ENCODE peak calls at places on chromosomes 16 and 17, in seven cellular contexts. One of them, this sample, is unnamed.
A peak's percentile ranks its signal among the peaks of the same experiment; 100 is the strongest.

GRCh38 chr16:66020642-66021041 is 345.8 kb upstream of the CDH5 start:
- DNase-seq in naive thymus-derived CD4-positive, alpha-beta T cell: no peak
- DNase-seq in germinal center: no peak
- DNase-seq in stimulated activated CD8-positive, alpha-beta memory T cell treated with anti-CD3 and anti-CD28 coated beads, Interleukin-12 subunit alpha, Interleukin-12 subunit beta, amount 100 ng/mL, for 4 hours: no peak
- DNase-seq in heart right ventricle: no peak
- DNase-seq in Daoy: no peak
- DNase-seq in NCI-H2029 treated with DMSO at 0.1 percent for 48 hours: no peak
- DNase-seq in this sample: no peak

GRCh38 chr16:82671743-82672142 is 45.0 kb downstream of the CDH13 start:
- DNase-seq in naive thymus-derived CD4-positive, alpha-beta T cell: no peak
- DNase-seq in germinal center: no peak
- DNase-seq in stimulated activated CD8-positive, alpha-beta memory T cell treated with anti-CD3 and anti-CD28 coated beads, Interleukin-12 subunit alpha, Interleukin-12 subunit beta, amount 100 ng/mL, for 4 hours: no peak
- DNase-seq in heart right ventricle: no peak
- DNase-seq in Daoy: no peak
- DNase-seq in NCI-H2029 treated with DMSO at 0.1 percent for 48 hours: no peak
- DNase-seq in this sample: no peak

GRCh38 chr17:37026534-37026875 is 77.8 kb downstream of the AATF start:
- DNase-seq in naive thymus-derived CD4-positive, alpha-beta T cell: no peak
- DNase-seq in germinal center: no peak
- DNase-seq in stimulated activated CD8-positive, alpha-beta memory T cell treated with anti-CD3 and anti-CD28 coated beads, Interleukin-12 subunit alpha, Interleukin-12 subunit beta, amount 100 ng/mL, for 4 hours: no peak
- DNase-seq in heart right ventricle: no peak
- DNase-seq in Daoy: no peak
- DNase-seq in NCI-H2029 treated with DMSO at 0.1 percent for 48 hours: no peak
- DNase-seq in this sample: no peak

GRCh38 chr17:177762-178161 is 3.7 kb downstream of the DOC2B start:
- DNase-seq in naive thymus-derived CD4-positive, alpha-beta T cell: no peak
- DNase-seq in germinal center: no peak
- DNase-seq in stimulated activated CD8-positive, alpha-beta memory T cell treated with anti-CD3 and anti-CD28 coated beads, Interleukin-12 subunit alpha, Interleukin-12 subunit beta, amount 100 ng/mL, for 4 hours: no peak
- DNase-seq in heart right ventricle: no peak
- DNase-seq in Daoy: no peak
- DNase-seq in NCI-H2029 treated with DMSO at 0.1 percent for 48 hours: no peak
- DNase-seq in this sample: no peak

GRCh38 chr17:70037498-70037897 is 37.5 kb upstream of the KCNJ16 start:
- DNase-seq in naive thymus-derived CD4-positive, alpha-beta T cell: no peak
- DNase-seq in germinal center: no peak
- DNase-seq in stimulated activated CD8-positive, alpha-beta memory T cell treated with anti-CD3 and anti-CD28 coated beads, Interleukin-12 subunit alpha, Interleukin-12 subunit beta, amount 100 ng/mL, for 4 hours: no peak
- DNase-seq in heart right ventricle: no peak
- DNase-seq in Daoy: no peak
- DNase-seq in NCI-H2029 treated with DMSO at 0.1 percent for 48 hours: no peak
- DNase-seq in this sample: no peak

GRCh38 chr17:80586464-80587228 is 42.0 kb downstream of the RPTOR start:
- DNase-seq in naive thymus-derived CD4-positive, alpha-beta T cell: no peak
- DNase-seq in germinal center: no peak
- DNase-seq in stimulated activated CD8-positive, alpha-beta memory T cell treated with anti-CD3 and anti-CD28 coated beads, Interleukin-12 subunit alpha, Interleukin-12 subunit beta, amount 100 ng/mL, for 4 hours: no peak
- DNase-seq in heart right ventricle: no peak
- DNase-seq in Daoy: no peak
- DNase-seq in NCI-H2029 treated with DMSO at 0.1 percent for 48 hours: peak; percentile 78
- DNase-seq in this sample: no peak

GRCh38 chr16:54538241-54538640 is 251.7 kb upstream of the IRX3 start:
- DNase-seq in naive thymus-derived CD4-positive, alpha-beta T cell: no peak
- DNase-seq in germinal center: no peak
- DNase-seq in stimulated activated CD8-positive, alpha-beta memory T cell treated with anti-CD3 and anti-CD28 coated beads, Interleukin-12 subunit alpha, Interleukin-12 subunit beta, amount 100 ng/mL, for 4 hours: no peak
- DNase-seq in heart right ventricle: no peak
- DNase-seq in Daoy: no peak
- DNase-seq in NCI-H2029 treated with DMSO at 0.1 percent for 48 hours: peak; percentile 2
- DNase-seq in this sample: no peak

GRCh38 chr17:35540589-35541404 is 3.3 kb upstream of the SLFN12L start:
- DNase-seq in naive thymus-derived CD4-positive, alpha-beta T cell: peak; percentile 16
- DNase-seq in germinal center: peak; percentile 40
- DNase-seq in stimulated activated CD8-positive, alpha-beta memory T cell treated with anti-CD3 and anti-CD28 coated beads, Interleukin-12 subunit alpha, Interleukin-12 subunit beta, amount 100 ng/mL, for 4 hours: no peak
- DNase-seq in heart right ventricle: no peak
- DNase-seq in Daoy: peak; percentile 75
- DNase-seq in NCI-H2029 treated with DMSO at 0.1 percent for 48 hours: no peak
- DNase-seq in this sample: no peak

GRCh38 chr16:89572042-89572441 is 3.5 kb upstream of the CPNE7 start:
- DNase-seq in naive thymus-derived CD4-positive, alpha-beta T cell: no peak
- DNase-seq in germinal center: no peak
- DNase-seq in stimulated activated CD8-positive, alpha-beta memory T cell treated with anti-CD3 and anti-CD28 coated beads, Interleukin-12 subunit alpha, Interleukin-12 subunit beta, amount 100 ng/mL, for 4 hours: no peak
- DNase-seq in heart right ventricle: no peak
- DNase-seq in Daoy: no peak
- DNase-seq in NCI-H2029 treated with DMSO at 0.1 percent for 48 hours: no peak
- DNase-seq in this sample: no peak

GRCh38 chr17:81295678-81296381 is 723 bp upstream of the SLC38A10 start:
- DNase-seq in naive thymus-derived CD4-positive, alpha-beta T cell: no peak
- DNase-seq in germinal center: peak; percentile 85
- DNase-seq in stimulated activated CD8-positive, alpha-beta memory T cell treated with anti-CD3 and anti-CD28 coated beads, Interleukin-12 subunit alpha, Interleukin-12 subunit beta, amount 100 ng/mL, for 4 hours: no peak
- DNase-seq in heart right ventricle: no peak
- DNase-seq in Daoy: peak; percentile 73
- DNase-seq in NCI-H2029 treated with DMSO at 0.1 percent for 48 hours: no peak
- DNase-seq in this sample: no peak

GRCh38 chr17:72336026-72336803 is 215.4 kb downstream of the SOX9 start:
- DNase-seq in naive thymus-derived CD4-positive, alpha-beta T cell: no peak
- DNase-seq in germinal center: no peak
- DNase-seq in stimulated activated CD8-positive, alpha-beta memory T cell treated with anti-CD3 and anti-CD28 coated beads, Interleukin-12 subunit alpha, Interleukin-12 subunit beta, amount 100 ng/mL, for 4 hours: no peak
- DNase-seq in heart right ventricle: no peak
- DNase-seq in Daoy: peak; percentile 65
- DNase-seq in NCI-H2029 treated with DMSO at 0.1 percent for 48 hours: peak; percentile 23
- DNase-seq in this sample: no peak

GRCh38 chr17:60630352-60630751 is 30.4 kb downstream of the PPM1D start:
- DNase-seq in naive thymus-derived CD4-positive, alpha-beta T cell: no peak
- DNase-seq in germinal center: no peak
- DNase-seq in stimulated activated CD8-positive, alpha-beta memory T cell treated with anti-CD3 and anti-CD28 coated beads, Interleukin-12 subunit alpha, Interleukin-12 subunit beta, amount 100 ng/mL, for 4 hours: no peak
- DNase-seq in heart right ventricle: no peak
- DNase-seq in Daoy: no peak
- DNase-seq in NCI-H2029 treated with DMSO at 0.1 percent for 48 hours: no peak
- DNase-seq in this sample: no peak

GRCh38 chr16:55330726-55331647 is 7.0 kb downstream of the IRX6 start:
- DNase-seq in naive thymus-derived CD4-positive, alpha-beta T cell: no peak
- DNase-seq in germinal center: no peak
- DNase-seq in stimulated activated CD8-positive, alpha-beta memory T cell treated with anti-CD3 and anti-CD28 coated beads, Interleukin-12 subunit alpha, Interleukin-12 subunit beta, amount 100 ng/mL, for 4 hours: no peak
- DNase-seq in heart right ventricle: peak; percentile 17
- DNase-seq in Daoy: no peak
- DNase-seq in NCI-H2029 treated with DMSO at 0.1 percent for 48 hours: no peak
- DNase-seq in this sample: no peak

GRCh38 chr16:3594316-3595109 is 16.9 kb downstream of the SLX4 start:
- DNase-seq in naive thymus-derived CD4-positive, alpha-beta T cell: no peak
- DNase-seq in germinal center: no peak
- DNase-seq in stimulated activated CD8-positive, alpha-beta memory T cell treated with anti-CD3 and anti-CD28 coated beads, Interleukin-12 subunit alpha, Interleukin-12 subunit beta, amount 100 ng/mL, for 4 hours: no peak
- DNase-seq in heart right ventricle: no peak
- DNase-seq in Daoy: no peak
- DNase-seq in NCI-H2029 treated with DMSO at 0.1 percent for 48 hours: no peak
- DNase-seq in this sample: no peak

GRCh38 chr17:77734371-77735050 is 224.0 kb upstream of the TNRC6C start:
- DNase-seq in naive thymus-derived CD4-positive, alpha-beta T cell: no peak
- DNase-seq in germinal center: no peak
- DNase-seq in stimulated activated CD8-positive, alpha-beta memory T cell treated with anti-CD3 and anti-CD28 coated beads, Interleukin-12 subunit alpha, Interleukin-12 subunit beta, amount 100 ng/mL, for 4 hours: no peak
- DNase-seq in heart right ventricle: peak; percentile 95
- DNase-seq in Daoy: peak; percentile 73
- DNase-seq in NCI-H2029 treated with DMSO at 0.1 percent for 48 hours: peak; percentile 80
- DNase-seq in this sample: no peak

GRCh38 chr17:62995377-62995885 is 29.4 kb downstream of the TANC2 start:
- DNase-seq in naive thymus-derived CD4-positive, alpha-beta T cell: no peak
- DNase-seq in germinal center: no peak
- DNase-seq in stimulated activated CD8-positive, alpha-beta memory T cell treated with anti-CD3 and anti-CD28 coated beads, Interleukin-12 subunit alpha, Interleukin-12 subunit beta, amount 100 ng/mL, for 4 hours: no peak
- DNase-seq in heart right ventricle: no peak
- DNase-seq in Daoy: peak; percentile 35
- DNase-seq in NCI-H2029 treated with DMSO at 0.1 percent for 48 hours: peak; percentile 19
- DNase-seq in this sample: no peak

GRCh38 chr17:27845264-27846041 is 45.1 kb upstream of the NOS2 start:
- DNase-seq in naive thymus-derived CD4-positive, alpha-beta T cell: no peak
- DNase-seq in germinal center: no peak
- DNase-seq in stimulated activated CD8-positive, alpha-beta memory T cell treated with anti-CD3 and anti-CD28 coated beads, Interleukin-12 subunit alpha, Interleukin-12 subunit beta, amount 100 ng/mL, for 4 hours: no peak
- DNase-seq in heart right ventricle: no peak
- DNase-seq in Daoy: no peak
- DNase-seq in NCI-H2029 treated with DMSO at 0.1 percent for 48 hours: no peak
- DNase-seq in this sample: no peak

GRCh38 chr16:3730161-3731125 is 13.1 kb upstream of the TRAP1 start:
- DNase-seq in naive thymus-derived CD4-positive, alpha-beta T cell: no peak
- DNase-seq in germinal center: no peak
- DNase-seq in stimulated activated CD8-positive, alpha-beta memory T cell treated with anti-CD3 and anti-CD28 coated beads, Interleukin-12 subunit alpha, Interleukin-12 subunit beta, amount 100 ng/mL, for 4 hours: no peak
- DNase-seq in heart right ventricle: no peak
- DNase-seq in Daoy: no peak
- DNase-seq in NCI-H2029 treated with DMSO at 0.1 percent for 48 hours: no peak
- DNase-seq in this sample: no peak

GRCh38 chr16:11349599-11350276 is 4.5 kb downstream of the RMI2 start:
- DNase-seq in naive thymus-derived CD4-positive, alpha-beta T cell: no peak
- DNase-seq in germinal center: no peak
- DNase-seq in stimulated activated CD8-positive, alpha-beta memory T cell treated with anti-CD3 and anti-CD28 coated beads, Interleukin-12 subunit alpha, Interleukin-12 subunit beta, amount 100 ng/mL, for 4 hours: no peak
- DNase-seq in heart right ventricle: peak; percentile 56
- DNase-seq in Daoy: peak; percentile 39
- DNase-seq in NCI-H2029 treated with DMSO at 0.1 percent for 48 hours: no peak
- DNase-seq in this sample: no peak

GRCh38 chr17:1169471-1169908 is 10.3 kb downstream of the ABR start:
- DNase-seq in naive thymus-derived CD4-positive, alpha-beta T cell: no peak
- DNase-seq in germinal center: no peak
- DNase-seq in stimulated activated CD8-positive, alpha-beta memory T cell treated with anti-CD3 and anti-CD28 coated beads, Interleukin-12 subunit alpha, Interleukin-12 subunit beta, amount 100 ng/mL, for 4 hours: no peak
- DNase-seq in heart right ventricle: no peak
- DNase-seq in Daoy: no peak
- DNase-seq in NCI-H2029 treated with DMSO at 0.1 percent for 48 hours: no peak
- DNase-seq in this sample: no peak

GRCh38 chr16:74078877-74079586 is 217.6 kb upstream of the PSMD7 start:
- DNase-seq in naive thymus-derived CD4-positive, alpha-beta T cell: no peak
- DNase-seq in germinal center: no peak
- DNase-seq in stimulated activated CD8-positive, alpha-beta memory T cell treated with anti-CD3 and anti-CD28 coated beads, Interleukin-12 subunit alpha, Interleukin-12 subunit beta, amount 100 ng/mL, for 4 hours: no peak
- DNase-seq in heart right ventricle: no peak
- DNase-seq in Daoy: no peak
- DNase-seq in NCI-H2029 treated with DMSO at 0.1 percent for 48 hours: no peak
- DNase-seq in this sample: no peak

GRCh38 chr17:50035421-50035879 is 20.5 kb upstream of the ITGA3 start:
- DNase-seq in naive thymus-derived CD4-positive, alpha-beta T cell: no peak
- DNase-seq in germinal center: no peak
- DNase-seq in stimulated activated CD8-positive, alpha-beta memory T cell treated with anti-CD3 and anti-CD28 coated beads, Interleukin-12 subunit alpha, Interleukin-12 subunit beta, amount 100 ng/mL, for 4 hours: no peak
- DNase-seq in heart right ventricle: no peak
- DNase-seq in Daoy: no peak
- DNase-seq in NCI-H2029 treated with DMSO at 0.1 percent for 48 hours: no peak
- DNase-seq in this sample: no peak